ENCODE peak calls at places on chromosome 16, in nine cellular contexts. W is COR-L47; F is NAMALWA; C is ureter; H is WTC11; Q is CD8-positive, alpha-beta memory T cell; A is NCI-H1694; U is HEK293T; D is fibroblast of mammary gland. E is an unnamed sample.

GRCh38 chr16:68737046-68737729 is at the start of gene CDH1:
- DNase-seq in W (peak), F (no peak), C (peak), H (peak), Q (peak), A (no peak), U (peak), D (no peak), E (peak)

GRCh38 chr16:85352221-85352620 is 239.9 kb upstream of the CIBAR2 start:
- DNase-seq in W (no peak), F (no peak), C (no peak), H (no peak), Q (no peak), A (no peak), U (no peak), D (no peak), E (no peak)

GRCh38 chr16:30660424-30661251 is 2.4 kb downstream of the FBRS start:
- DNase-seq in W (no peak), F (peak), C (no peak), H (no peak), Q (peak), A (no peak), U (no peak), D (peak), E (no peak)

GRCh38 chr16:1610841-1611653 is 825 bp downstream of the IFT140 start:
- DNase-seq in W (peak), F (peak), C (no peak), H (no peak), Q (no peak), A (no peak), U (no peak), D (peak), E (no peak)

GRCh38 chr16:57619606-57620315 is 8.7 kb upstream of the ADGRG1 start:
- DNase-seq in W (peak), F (no peak), C (peak), H (peak), Q (no peak), A (no peak), U (no peak), D (no peak), E (no peak)

GRCh38 chr16:89656435-89657121 is 930 bp downstream of the CHMP1A start:
- DNase-seq in W (no peak), F (no peak), C (no peak), H (no peak), Q (no peak), A (no peak), U (no peak), D (no peak), E (no peak)

GRCh38 chr16:51509336-51509735 is 358.3 kb upstream of the SALL1 start:
- DNase-seq in W (no peak), F (no peak), C (no peak), H (no peak), Q (no peak), A (no peak), U (no peak), D (no peak), E (peak)

GRCh38 chr16:58556678-58557077 is 41.4 kb downstream of the SETD6 start:
- DNase-seq in W (no peak), F (no peak), C (no peak), H (no peak), Q (no peak), A (no peak), U (no peak), D (no peak), E (no peak)

GRCh38 chr16:49876716-49877129 is 20.8 kb upstream of the ZNF423 start:
- DNase-seq in W (no peak), F (peak), C (peak), H (peak), Q (no peak), A (peak), U (peak), D (no peak), E (peak)

GRCh38 chr16:66616592-66616991 is 12.1 kb downstream of the CMTM3 start:
- DNase-seq in W (no peak), F (no peak), C (no peak), H (no peak), Q (no peak), A (no peak), U (no peak), D (no peak), E (peak)

GRCh38 chr16:55815320-55815719 is 17.6 kb downstream of the CES1 start:
- DNase-seq in W (no peak), F (no peak), C (no peak), H (no peak), Q (no peak), A (no peak), U (no peak), D (no peak), E (no peak)

GRCh38 chr16:12551946-12552345 is 251.7 kb downstream of the CPPED1 start:
- DNase-seq in W (no peak), F (no peak), C (no peak), H (no peak), Q (no peak), A (no peak), U (no peak), D (no peak), E (peak)

GRCh38 chr16:85697441-85697840 is 8.7 kb upstream of the GINS2 start:
- DNase-seq in W (peak), F (no peak), C (no peak), H (no peak), Q (no peak), A (no peak), U (no peak), D (no peak), E (no peak)

GRCh38 chr16:51556694-51557327 is 405.7 kb upstream of the SALL1 start:
- DNase-seq in W (no peak), F (no peak), C (no peak), H (no peak), Q (no peak), A (no peak), U (peak), D (peak), E (no peak)

GRCh38 chr16:87328846-87329245 is 11.7 kb upstream of the C16orf95 start:
- DNase-seq in W (no peak), F (no peak), C (no peak), H (no peak), Q (no peak), A (no peak), U (no peak), D (no peak), E (no peak)

GRCh38 chr16:31785126-31785525 is 88.5 kb upstream of the ZNF267 start:
- DNase-seq in W (no peak), F (no peak), C (no peak), H (no peak), Q (no peak), A (no peak), U (no peak), D (no peak), E (no peak)

E was measured in mesendoderm.